ENCODE peak calls at places on chromosome 7, in ten cellular contexts. Q, U, O, I, R, T, N, Z, V and S are unnamed samples. For H3K4me1, the result is how much of the 10 kb centered on the place peaks cover.

GRCh38 chr7:26280097-26280496 is 11.6 kb upstream of the SNX10 start:
- DNase-seq in Z (no peak), V (no peak), Q (no peak), R (no peak), T (no peak), N (no peak), U (no peak), O (no peak), I (no peak), S (no peak)

GRCh38 chr7:33596694-33597093 is 308.6 kb upstream of the BMPER start:
- DNase-seq in Z (no peak), U (no peak), N (no peak), Q (no peak), V (no peak), I (no peak), O (no peak), R (no peak), T (no peak), S (no peak)

GRCh38 chr7:97011536-97012292 is 6.4 kb downstream of the DLX6 start:
- DNase-seq in T (no peak), Z (no peak), N (no peak), U (no peak), R (no peak), V (peak), I (no peak), O (no peak), Q (no peak), S (no peak)

GRCh38 chr7:1883031-1883761 is 213.1 kb downstream of the ELFN1 start:
- DNase-seq in R (no peak), Z (peak), Q (no peak), U (peak), I (no peak), O (peak), T (no peak), N (no peak), V (no peak), S (no peak)

GRCh38 chr7:14073988-14074387 is 84.5 kb upstream of the ETV1 start:
- DNase-seq in N (no peak), U (no peak), T (no peak), Q (no peak), V (no peak), I (no peak), Z (no peak), O (no peak), R (no peak), S (no peak)

GRCh38 chr7:93574269-93574645 is 267 bp downstream of the CALCR start:
- DNase-seq in R (no peak), O (no peak), I (no peak), N (no peak), T (no peak), U (no peak), Q (no peak), Z (no peak), V (no peak), S (no peak)

GRCh38 chr7:106626376-106627293 is 34.3 kb downstream of the CCDC71L start:
- DNase-seq in I (no peak), O (no peak), V (no peak), R (no peak), T (no peak), N (peak), Q (no peak), Z (no peak), U (no peak), S (no peak)

GRCh38 chr7:81488210-81488609 is 281.6 kb downstream of the HGF start:
- DNase-seq in Q (no peak), V (no peak), R (no peak), T (no peak), I (no peak), Z (no peak), U (no peak), O (no peak), N (no peak), S (no peak)

GRCh38 chr7:95527776-95528250 is 42.1 kb downstream of the ASB4 start:
- DNase-seq in R (peak), V (no peak), N (no peak), O (no peak), Z (no peak), U (no peak), I (no peak), Q (peak), T (no peak), S (no peak)

GRCh38 chr7:108614903-108615302 is 45.2 kb downstream of the DNAJB9 start:
- DNase-seq in V (no peak), R (no peak), Z (no peak), Q (no peak), N (no peak), U (no peak), O (no peak), T (no peak), I (no peak), S (no peak)

GRCh38 chr7:65924193-65924592 is 51.3 kb downstream of the VKORC1L1 start:
- DNase-seq in U (no peak), T (no peak), Q (no peak), R (no peak), I (no peak), V (no peak), N (no peak), O (no peak), Z (no peak), S (no peak)

GRCh38 chr7:8480466-8480865 is 47.1 kb downstream of the NXPH1 start:
- DNase-seq in R (no peak), I (no peak), U (no peak), O (no peak), N (no peak), Z (no peak), T (no peak), Q (no peak), V (no peak), S (no peak)

GRCh38 chr7:22860784-22861482 is 38.3 kb upstream of the TOMM7 start:
- DNase-seq in R (no peak), Q (no peak), Z (peak), T (peak), N (no peak), U (peak), I (no peak), V (no peak), O (no peak), S (no peak)

GRCh38 chr7:31056775-31057346 is 4.8 kb downstream of the ADCYAP1R1 start:
- DNase-seq in Q (no peak), V (no peak), O (no peak), R (no peak), N (no peak), I (no peak), U (no peak), T (no peak), Z (no peak), S (no peak)

GRCh38 chr7:96311967-96312366 is 9.9 kb downstream of the SLC25A13 start:
- DNase-seq in V (no peak), Z (no peak), N (no peak), I (peak), T (peak), O (no peak), Q (peak), U (no peak), R (no peak), S (peak)

GRCh38 chr7:120709931-120710330 is 148.0 kb downstream of the TSPAN12 start:
- DNase-seq in O (no peak), Z (no peak), I (no peak), Q (no peak), R (no peak), V (no peak), N (no peak), U (no peak), T (no peak), S (no peak)

GRCh38 chr7:18936265-18936664 is 181.2 kb downstream of the TWIST1 start:
- DNase-seq in V (no peak), Q (no peak), I (no peak), T (no peak), Z (no peak), R (no peak), U (no peak), N (no peak), O (no peak), S (no peak)

GRCh38 chr7:96075510-96076349 is 246.2 kb downstream of the SLC25A13 start:
- DNase-seq in R (peak), I (peak), O (no peak), Q (peak), T (peak), V (no peak), Z (peak), U (peak), N (peak), S (peak)

GRCh38 chr7:25823571-25823970 is 328.4 kb upstream of the NFE2L3 start:
- DNase-seq in I (no peak), T (no peak), U (no peak), R (no peak), N (no peak), V (no peak), Q (no peak), O (no peak), Z (no peak), S (no peak)

GRCh38 chr7:42055171-42055570 is 181.8 kb downstream of the GLI3 start:
- DNase-seq in I (no peak), V (no peak), T (no peak), U (no peak), R (no peak), Z (no peak), O (no peak), Q (no peak), N (no peak), S (no peak)

GRCh38 chr7:143480501-143480900 is 2.8 kb downstream of the TAS2R41 start:
- DNase-seq in U (no peak), O (no peak), V (no peak), N (no peak), T (no peak), I (no peak), R (no peak), Q (no peak), Z (no peak), S (no peak)

GRCh38 chr7:47635091-47636090 is 53.5 kb upstream of the TNS3 start:
- DNase-seq in U (peak), Z (no peak), N (peak), T (peak), O (no peak), V (no peak), I (peak), Q (peak), R (peak), S (no peak)

GRCh38 chr7:151226875-151227782 is at the start of gene ABCF2:
- DNase-seq in Q (peak), R (peak), I (peak), U (peak), O (peak), T (peak), Z (peak), V (peak), N (peak), S (peak)
- TF ChIP-seq POLR2A in Q (peak), R (peak), I (no peak), U (peak), O (peak), T (peak), Z (peak), V (no peak), N (peak), S (no peak)

GRCh38 chr7:77329466-77330168 is 86.5 kb downstream of the GSAP start:
- DNase-seq in V (peak), O (no peak), Q (no peak), N (no peak), Z (no peak), U (no peak), I (no peak), T (no peak), R (no peak), S (no peak)

GRCh38 chr7:77327932-77328628 is 88.1 kb downstream of the GSAP start:
- DNase-seq in I (no peak), Q (peak), U (no peak), N (no peak), O (no peak), V (no peak), R (no peak), T (no peak), Z (no peak), S (no peak)

GRCh38 chr7:77328669-77329068 is 87.5 kb downstream of the GSAP start:
- DNase-seq in I (no peak), R (no peak), Z (no peak), T (no peak), O (no peak), N (no peak), V (no peak), U (no peak), Q (no peak), S (no peak)

GRCh38 chr7:77331938-77332695 is 84.0 kb downstream of the GSAP start:
- DNase-seq in I (peak), V (peak), Q (peak), Z (peak), N (peak), R (peak), T (peak), O (peak), U (peak), S (peak)

GRCh38 chr7:77330169-77330882 is 85.8 kb downstream of the GSAP start:
- DNase-seq in N (no peak), I (no peak), Z (no peak), V (peak), U (no peak), O (no peak), T (no peak), R (no peak), Q (no peak), S (no peak)
- TF ChIP-seq EP300 in N (peak), I (no peak), Z (no peak), V (no peak), U (no peak), O (no peak), T (no peak), R (no peak), Q (no peak), S (peak)

GRCh38 chr7:20224005-20224404 is 6.8 kb upstream of the MACC1 start:
- DNase-seq in N (no peak), V (no peak), I (no peak), Q (no peak), T (no peak), O (no peak), U (no peak), Z (no peak), R (no peak), S (no peak)
- H3K4me1 ChIP-seq in N (under half), V (under half), I (under half), Q (under half), T (under half), O (under half), U (under half), Z (half or more), R (under half), S (under half)

GRCh38 chr7:72925546-72926120 is 738 bp downstream of the POM121 start:
- DNase-seq in V (peak), I (no peak), N (no peak), Z (peak), U (no peak), Q (no peak), T (no peak), R (no peak), O (no peak), S (no peak)

GRCh38 chr7:72919256-72919775 is 5.6 kb upstream of the POM121 start:
- DNase-seq in T (no peak), Z (no peak), N (no peak), O (no peak), U (no peak), I (no peak), R (no peak), Q (no peak), V (no peak), S (no peak)

GRCh38 chr7:72924417-72924747 is 513 bp upstream of the POM121 start:
- DNase-seq in U (no peak), O (no peak), Q (no peak), I (no peak), T (no peak), Z (no peak), R (no peak), N (no peak), V (no peak), S (no peak)

DNA sequence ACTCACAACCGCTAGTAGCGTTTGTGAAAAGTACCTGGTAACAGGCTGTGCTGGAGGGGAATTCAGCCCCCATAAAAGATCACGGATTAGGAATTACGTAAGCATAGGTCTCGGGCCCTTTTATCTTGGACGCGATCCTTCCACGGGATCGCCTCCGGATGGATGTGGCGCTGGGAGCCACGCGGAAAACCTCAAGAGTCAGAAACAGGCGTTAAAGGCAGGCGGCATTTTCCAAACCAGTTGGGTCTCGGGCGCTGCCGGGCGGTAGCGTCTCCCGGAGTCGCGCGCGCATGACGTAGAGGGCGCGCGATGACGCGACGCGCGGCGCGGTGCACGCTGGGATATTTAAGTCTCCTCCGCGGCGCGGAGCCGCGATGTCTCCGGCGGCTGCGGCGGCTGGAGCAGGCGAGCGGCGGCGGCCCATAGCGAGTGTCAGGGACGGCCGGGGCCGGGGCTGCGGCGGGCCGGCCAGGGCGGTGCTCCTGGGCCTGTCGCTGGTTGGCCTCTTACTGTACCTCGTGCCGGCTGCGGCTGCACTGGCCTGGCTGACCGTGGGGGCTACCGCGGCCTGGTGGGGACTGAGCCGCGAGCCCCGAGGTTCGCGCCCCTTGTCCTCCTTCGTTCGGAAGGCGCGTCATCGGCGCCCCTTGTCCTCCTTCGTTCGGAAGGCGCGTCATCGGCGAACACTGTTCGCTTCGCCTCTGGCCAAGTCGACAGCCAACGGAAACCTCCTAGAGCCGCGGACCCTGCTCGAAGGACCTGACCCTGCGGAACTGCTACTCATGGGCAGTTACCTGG is at the start of gene POM121:
- DNase-seq in O (peak), T (peak), R (peak), V (peak), N (peak), Q (peak), I (peak), U (peak), Z (peak), S (peak)
- TF ChIP-seq POLR2A in O (peak), T (peak), R (peak), V (peak), N (peak), Q (peak), I (no peak), U (peak), Z (peak), S (peak)